ENCODE peak calls at places on chromosomes 5 and 9, in eight cellular contexts. E is BE2C; H is naive thymus-derived CD4-positive, alpha-beta T cell; X is HL-60; V is bronchial epithelial cell; M is skeletal muscle cell; S is cardiac fibroblast; R is Panc1. T is an unnamed sample.

GRCh38 chr5:60487466-60487865 is 212.5 kb downstream of the DEPDC1B start:
- DNase-seq in X (no peak), E (no peak), H (no peak), S (no peak), V (no peak), M (no peak), R (no peak), T (no peak)

GRCh38 chr5:111461261-111461671 is 51.1 kb downstream of the STARD4 start:
- DNase-seq in V (peak), X (no peak), H (no peak), M (no peak), E (peak), S (peak), R (no peak), T (peak)

GRCh38 chr9:86098793-86099694 is at the start of gene GOLM1:
- DNase-seq in E (peak), V (peak), H (no peak), X (peak), R (no peak), S (peak), M (peak), T (no peak)

GRCh38 chr9:26502311-26502710 is 390.3 kb downstream of the CAAP1 start:
- DNase-seq in M (no peak), E (peak), S (no peak), V (no peak), R (no peak), X (no peak), H (no peak), T (peak)

GRCh38 chr5:104421431-104421830 is 858.8 kb upstream of the NUDT12 start:
- DNase-seq in E (no peak), S (no peak), M (peak), V (no peak), R (no peak), H (no peak), X (no peak), T (no peak)

GRCh38 chr5:9500244-9500643 is 45.6 kb downstream of the SEMA5A start:
- DNase-seq in H (no peak), E (no peak), R (no peak), S (no peak), V (no peak), M (no peak), X (no peak), T (no peak)

GRCh38 chr9:121153642-121154041 is 48.0 kb downstream of the RAB14 start:
- DNase-seq in E (no peak), V (no peak), R (no peak), M (no peak), H (no peak), S (no peak), X (no peak), T (no peak)

GRCh38 chr9:75146229-75146628 is 57.9 kb downstream of the OSTF1 start:
- DNase-seq in V (peak), H (no peak), E (no peak), S (no peak), M (peak), X (no peak), R (no peak), T (no peak)

GRCh38 chr5:32831630-32832029 is 120.5 kb downstream of the NPR3 start:
- DNase-seq in E (no peak), X (no peak), H (no peak), R (no peak), V (no peak), S (no peak), M (no peak), T (no peak)

GRCh38 chr9:16121593-16121992 is 568.8 kb downstream of the CCDC171 start:
- DNase-seq in H (no peak), M (no peak), R (no peak), V (peak), E (peak), S (no peak), X (no peak), T (no peak)

GRCh38 chr5:168162464-168162863 is 129.0 kb upstream of the WWC1 start:
- DNase-seq in S (peak), E (peak), M (no peak), H (no peak), R (no peak), X (no peak), V (no peak), T (no peak)

GRCh38 chr5:147170603-147171002 is 64.2 kb upstream of the STK32A start:
- DNase-seq in X (no peak), E (no peak), H (no peak), R (no peak), V (no peak), M (no peak), S (no peak), T (no peak)

GRCh38 chr5:135052511-135053145 is 18.6 kb upstream of the PITX1 start:
- DNase-seq in H (no peak), S (no peak), E (no peak), R (no peak), X (no peak), V (no peak), M (no peak), T (no peak)

GRCh38 chr5:135051399-135051798 is 17.4 kb upstream of the PITX1 start:
- DNase-seq in E (no peak), R (no peak), S (no peak), X (no peak), M (no peak), V (no peak), H (no peak), T (no peak)

GRCh38 chr5:135053278-135053677 is 19.2 kb upstream of the PITX1 start:
- DNase-seq in M (no peak), H (no peak), V (no peak), E (no peak), S (no peak), X (no peak), R (no peak), T (no peak)

GRCh38 chr5:135050244-135050767 is 16.3 kb upstream of the PITX1 start:
- DNase-seq in S (no peak), M (no peak), R (no peak), X (no peak), E (no peak), V (no peak), H (no peak), T (no peak)

GRCh38 chr5:135051872-135052271 is 17.8 kb upstream of the PITX1 start:
- DNase-seq in E (no peak), S (no peak), R (no peak), V (no peak), M (no peak), H (no peak), X (no peak), T (no peak)
- H3K4me3 ChIP-seq in E (no peak), S (no peak), R (no peak), V (no peak), M (no peak), H (no peak), X (no peak), T (no peak)

DNA sequence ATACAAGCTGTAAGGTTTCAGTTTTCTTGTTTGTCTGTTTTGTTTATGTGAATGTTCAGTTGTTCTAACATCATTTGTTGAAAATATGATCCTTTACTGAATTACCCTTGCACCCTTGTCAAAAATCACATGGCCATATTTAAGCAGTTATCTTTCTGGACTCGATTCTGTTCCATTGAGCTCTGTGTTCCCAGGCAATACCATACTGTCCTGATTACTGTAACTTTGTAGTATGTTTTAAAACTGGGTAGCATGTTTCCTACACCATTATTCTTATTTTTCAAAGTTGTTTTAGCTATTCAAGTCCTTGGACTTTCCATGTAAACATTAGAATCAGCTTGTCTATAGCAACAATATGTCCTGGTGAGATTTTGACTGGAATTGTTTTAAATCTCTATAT is 66.7 kb upstream of the PRSS3 start:
- DNase-seq in X (no peak), M (no peak), S (no peak), E (no peak), V (no peak), R (no peak), H (no peak), T (no peak)
- H3K4me3 ChIP-seq in X (no peak), M (no peak), S (no peak), E (no peak), V (no peak), R (no peak), H (no peak), T (no peak)

DNA sequence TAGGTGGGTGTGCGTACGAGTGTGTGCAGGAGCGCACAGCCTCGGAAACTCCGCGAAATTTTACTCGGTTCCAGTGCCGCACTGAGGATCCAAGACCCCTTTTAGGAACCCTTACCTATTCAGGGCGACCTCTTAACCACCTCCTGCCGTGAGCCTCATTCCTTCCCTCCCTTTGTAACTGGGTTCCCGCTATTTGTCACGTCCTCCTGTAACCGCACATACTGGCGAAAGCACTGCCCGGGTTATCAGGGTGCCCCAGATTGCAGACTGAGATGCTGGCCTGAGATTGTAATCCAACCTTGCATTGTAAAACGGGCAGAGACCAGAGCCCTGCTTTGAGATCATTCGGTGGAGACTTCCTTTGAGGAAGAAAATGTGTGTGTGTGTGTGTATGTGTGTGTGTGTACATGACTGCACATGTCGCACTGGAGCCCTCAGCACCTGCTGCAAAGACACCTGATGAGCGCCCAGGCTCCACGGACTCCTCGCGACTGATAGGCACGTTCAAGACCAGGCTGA is 86.7 kb upstream of the TNFAIP8 start:
- DNase-seq in H (peak), X (no peak), M (no peak), E (no peak), R (peak), S (peak), V (peak), T (peak)
- H3K4me3 ChIP-seq in H (peak), X (peak), M (peak), E (peak), R (peak), S (peak), V (peak), T (peak)

DNA sequence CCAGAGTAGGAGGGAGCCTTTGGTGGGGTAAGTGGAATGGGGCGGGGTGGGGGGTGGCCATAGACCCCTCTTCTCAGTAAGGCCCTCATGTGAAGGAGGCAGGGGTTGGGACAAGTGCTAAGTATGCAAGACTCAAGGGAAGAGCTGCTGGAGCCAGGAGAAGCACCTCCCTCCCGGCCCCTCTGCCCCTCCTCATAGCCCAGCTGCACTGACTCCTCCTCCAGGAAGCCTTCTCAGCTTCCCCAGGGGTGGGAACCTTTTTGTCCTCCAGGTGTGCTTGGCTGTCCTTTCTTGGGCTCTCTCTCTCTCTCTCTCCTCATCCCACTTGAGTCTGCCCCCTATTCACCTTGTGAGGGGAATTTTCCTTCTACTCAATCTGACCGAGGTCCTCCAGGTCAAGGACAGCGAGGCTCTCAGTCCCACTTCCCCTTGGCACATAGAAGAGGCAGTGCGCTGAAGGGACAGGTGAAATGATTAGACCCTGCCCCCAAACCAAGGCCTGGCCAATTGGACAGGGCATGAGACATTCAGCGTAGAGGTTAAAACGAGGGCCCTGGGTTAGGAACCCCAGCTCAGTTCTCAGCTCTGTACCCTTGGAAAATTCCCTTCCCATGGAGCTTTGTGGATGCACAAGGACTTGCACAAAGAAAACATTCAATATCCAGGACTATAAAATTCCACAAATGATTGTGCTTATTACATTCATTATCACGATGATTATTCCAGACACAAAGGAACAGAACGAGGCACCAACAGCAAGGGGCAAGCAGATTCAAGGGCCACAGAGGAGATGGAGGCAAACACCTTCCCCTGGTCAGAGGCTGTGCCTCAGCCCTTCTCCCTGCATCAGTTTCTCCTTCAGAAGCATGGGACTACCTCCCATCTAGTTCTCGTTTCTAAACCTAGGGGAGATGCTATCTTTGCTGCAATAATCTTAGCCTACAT is 45.6 kb upstream of the IL17B start:
- DNase-seq in M (no peak), E (no peak), V (no peak), X (no peak), S (no peak), H (no peak), R (no peak), T (no peak)
- H3K4me3 ChIP-seq in M (no peak), E (peak), V (no peak), X (no peak), S (no peak), H (no peak), R (no peak), T (no peak)

GRCh38 chr5:95835682-95836405 is 13.3 kb upstream of the GLRX start:
- DNase-seq in X (no peak), S (no peak), V (no peak), M (no peak), H (peak), R (no peak), E (no peak), T (no peak)
- H3K4me3 ChIP-seq in X (peak), S (no peak), V (peak), M (no peak), H (peak), R (no peak), E (no peak), T (no peak)

DNA sequence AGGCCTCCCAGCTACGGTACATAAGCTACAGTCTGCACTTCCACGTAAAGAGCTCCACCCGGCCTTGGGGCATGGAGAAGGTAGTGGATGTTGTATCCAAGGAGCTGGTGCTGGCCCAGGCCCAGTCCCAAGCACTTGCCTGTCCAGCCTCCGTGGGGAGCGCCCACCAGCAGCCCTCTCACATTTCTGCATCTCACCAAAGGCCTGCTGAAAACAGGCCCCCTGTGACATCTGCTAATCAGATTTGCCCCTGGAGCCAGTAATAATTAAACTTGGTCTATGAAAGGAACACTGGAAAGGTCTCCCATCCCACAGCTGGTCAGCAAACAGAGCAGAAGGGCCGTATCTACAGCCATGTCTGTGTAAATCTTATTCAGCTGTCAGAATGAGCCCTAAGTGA is 100.4 kb downstream of the LHFPL2 start:
- DNase-seq in R (no peak), M (no peak), S (no peak), V (no peak), E (peak), X (no peak), H (no peak), T (no peak)
- H3K4me3 ChIP-seq in R (no peak), M (no peak), S (no peak), V (no peak), E (peak), X (no peak), H (no peak), T (no peak)

GRCh38 chr9:110047955-110048472 is 159.9 kb downstream of the C9orf152 start:
- DNase-seq in X (no peak), E (no peak), H (no peak), R (no peak), V (no peak), S (no peak), M (no peak), T (no peak)

GRCh38 chr9:110048473-110048975 is 159.4 kb downstream of the C9orf152 start:
- DNase-seq in E (peak), S (peak), R (no peak), X (peak), M (peak), H (peak), V (peak), T (no peak)

GRCh38 chr9:110049699-110050450 is 158.1 kb downstream of the C9orf152 start:
- DNase-seq in V (no peak), E (peak), S (peak), X (no peak), M (no peak), H (no peak), R (no peak), T (no peak)

GRCh38 chr9:110048976-110049698 is 158.8 kb downstream of the C9orf152 start:
- DNase-seq in X (no peak), E (peak), S (peak), V (peak), R (no peak), H (peak), M (no peak), T (no peak)

GRCh38 chr9:110047232-110047954 is 160.6 kb downstream of the C9orf152 start:
- DNase-seq in M (no peak), R (no peak), E (no peak), V (no peak), H (no peak), X (no peak), S (no peak), T (no peak)
- H3K4me3 ChIP-seq in M (peak), R (no peak), E (no peak), V (peak), H (no peak), X (peak), S (peak), T (peak)

DNA sequence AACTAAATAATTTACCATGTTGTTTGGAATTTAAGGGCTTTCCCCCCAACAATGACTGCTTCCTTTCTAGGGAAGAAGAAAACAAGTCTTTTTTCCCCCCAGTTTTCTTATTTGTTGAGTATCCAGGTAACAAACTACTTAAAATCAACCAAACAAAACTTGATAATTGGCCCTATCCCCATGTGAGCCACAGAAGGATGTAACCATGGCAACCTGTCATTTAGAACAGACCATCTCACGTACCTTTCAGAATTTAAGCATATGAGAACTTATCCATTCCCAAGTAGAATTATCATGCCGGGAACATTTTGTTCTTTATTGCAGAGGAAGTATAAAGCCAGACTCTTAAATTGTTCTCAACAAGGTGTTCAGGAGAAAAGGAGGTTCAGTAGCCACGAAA is 392.3 kb downstream of the CETN3 start:
- DNase-seq in R (no peak), H (no peak), V (no peak), S (no peak), E (no peak), X (no peak), M (no peak), T (no peak)
- H3K4me3 ChIP-seq in R (no peak), H (no peak), V (no peak), S (no peak), E (no peak), X (no peak), M (no peak), T (no peak)

DNA sequence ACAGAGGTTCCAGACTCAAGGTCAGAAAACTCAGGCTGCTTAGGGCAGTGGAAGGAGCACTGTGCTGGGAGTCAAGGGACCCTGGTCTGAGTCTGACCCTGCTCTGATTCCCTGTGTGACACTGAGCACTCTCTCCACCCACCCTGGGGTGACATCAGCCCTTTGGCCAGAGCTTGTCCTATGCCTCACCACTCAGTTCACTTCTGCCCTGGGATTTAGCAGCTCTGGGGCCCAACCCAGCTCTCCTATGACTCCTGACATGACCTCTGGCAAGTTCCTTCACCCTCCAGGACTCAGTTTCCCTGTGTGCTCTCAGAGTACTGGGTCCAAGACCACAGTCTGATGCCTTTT is 63.9 kb downstream of the FAM114A2 start:
- DNase-seq in R (no peak), E (no peak), H (no peak), S (no peak), V (no peak), X (no peak), M (no peak), T (no peak)
- H3K4me3 ChIP-seq in R (no peak), E (no peak), H (no peak), S (no peak), V (no peak), X (no peak), M (no peak), T (no peak)